ENCODE peak calls at places on chromosomes 4 and X, in six cellular contexts. D is CD4-positive, alpha-beta T cell; P is activated CD8-positive, alpha-beta T cell treated with anti-CD3 and anti-CD28 coated beads for 36 hours; J is left lobe of liver; S is activated CD8-positive, alpha-beta memory T cell treated with anti-CD3 and anti-CD28 coated beads, Interleukin-2, amount 10 ng/mL, durations not matched to agents 7 days and 5 days; W is right lobe of liver. Y is an unnamed sample.

GRCh38 chrX:9519546-9520210 is 54.8 kb downstream of the TBL1X start:
- ATAC-seq in D (no peak), W (no peak), P (no peak), S (no peak), J (no peak), Y (no peak)

GRCh38 chrX:101377542-101377941 is 8.4 kb downstream of the BTK start:
- ATAC-seq in S (no peak), D (no peak), P (no peak), J (no peak), W (no peak), Y (peak)

GRCh38 chr4:12881945-12882589 is 602.1 kb downstream of the RAB28 start:
- ATAC-seq in P (no peak), J (peak), W (peak), S (no peak), D (no peak), Y (no peak)

GRCh38 chr4:137711502-137711901 is 179.2 kb upstream of the PCDH18 start:
- ATAC-seq in D (no peak), W (no peak), S (no peak), P (no peak), J (no peak), Y (no peak)

GRCh38 chr4:144685916-144686315 is 40.0 kb downstream of the HHIP start:
- ATAC-seq in D (no peak), W (no peak), S (no peak), P (no peak), J (no peak), Y (no peak)

GRCh38 chr4:149292422-149293055 is 523.1 kb downstream of the IQCM start:
- ATAC-seq in J (no peak), W (no peak), D (no peak), S (no peak), P (no peak), Y (no peak)

GRCh38 chrX:72255445-72255844 is 16.6 kb upstream of the ERCC6L start:
- ATAC-seq in S (no peak), W (peak), D (no peak), P (no peak), J (peak), Y (no peak)

GRCh38 chr4:52837716-52838558 is 24.2 kb upstream of the RASL11B start:
- ATAC-seq in P (no peak), D (no peak), J (no peak), S (no peak), W (no peak), Y (peak)

GRCh38 chr4:153509724-153510123 is 43.6 kb downstream of the TMEM131L start:
- ATAC-seq in S (no peak), P (no peak), W (no peak), J (peak), D (no peak), Y (no peak)

GRCh38 chrX:78595901-78596502 is 63.1 kb downstream of the RTL3 start:
- ATAC-seq in W (no peak), P (no peak), S (peak), D (no peak), J (no peak), Y (no peak)

GRCh38 chrX:48531359-48531954 is 8.1 kb upstream of the TBC1D25 start:
- ATAC-seq in P (peak), W (no peak), D (no peak), J (no peak), S (peak), Y (peak)

GRCh38 chr4:109722357-109722756 is 7.5 kb downstream of the PLA2G12A start:
- ATAC-seq in P (no peak), S (no peak), W (no peak), J (no peak), D (no peak), Y (no peak)

GRCh38 chr4:819401-820229 is 6.3 kb downstream of the CPLX1 start:
- ATAC-seq in J (no peak), W (no peak), S (no peak), P (no peak), D (no peak), Y (no peak)

GRCh38 chr4:81491943-81492342 is 20.2 kb upstream of the RASGEF1B start:
- ATAC-seq in D (peak), S (peak), J (no peak), W (peak), P (peak), Y (peak)

GRCh38 chr4:147768113-147768512 is 36.2 kb downstream of the ARHGAP10 start:
- ATAC-seq in D (no peak), P (peak), S (no peak), W (no peak), J (no peak), Y (peak)

GRCh38 chrX:64394874-64395567 is at the start of gene MTMR8:
- ATAC-seq in J (peak), W (peak), D (peak), S (peak), P (peak), Y (peak)

GRCh38 chr4:165426331-165426730 is 47.5 kb downstream of the CPE start:
- ATAC-seq in P (peak), S (no peak), W (no peak), D (no peak), J (no peak), Y (no peak)

GRCh38 chr4:169293343-169294176 is 22.8 kb upstream of the SH3RF1 start:
- ATAC-seq in J (no peak), W (peak), D (no peak), S (no peak), P (no peak), Y (no peak)

GRCh38 chrX:16610121-16610565 is 39.8 kb upstream of the S100G start:
- ATAC-seq in J (no peak), S (no peak), D (no peak), W (no peak), P (no peak), Y (no peak)

GRCh38 chrX:45134303-45134702 is 66.4 kb downstream of the DIPK2B start:
- ATAC-seq in S (no peak), J (no peak), W (no peak), D (no peak), P (no peak), Y (no peak)

GRCh38 chrX:53073115-53073581 is 9.0 kb upstream of the TSPYL2 start:
- ATAC-seq in D (no peak), S (no peak), J (peak), P (peak), W (no peak), Y (no peak)

GRCh38 chrX:47197526-47197925 is 3.9 kb downstream of the UBA1 start:
- ATAC-seq in D (no peak), J (no peak), S (no peak), P (no peak), W (no peak), Y (no peak)

GRCh38 chrX:9370888-9371287 is 94.0 kb upstream of the TBL1X start:
- ATAC-seq in D (no peak), J (no peak), W (no peak), P (no peak), S (no peak), Y (peak)

GRCh38 chrX:133676344-133677122 is 261.2 kb upstream of the GPC4 start:
- ATAC-seq in D (no peak), P (no peak), J (no peak), S (no peak), W (no peak), Y (no peak)

GRCh38 chr4:4762909-4763814 is 96.3 kb upstream of the MSX1 start:
- ATAC-seq in W (no peak), S (peak), D (peak), P (peak), J (no peak), Y (peak)

GRCh38 chr4:41709844-41710481 is 38.6 kb downstream of the PHOX2B start:
- ATAC-seq in D (no peak), J (no peak), W (no peak), S (no peak), P (no peak), Y (no peak)

GRCh38 chr4:38046735-38047487 is 86.7 kb downstream of the PTTG2 start:
- ATAC-seq in D (no peak), J (no peak), P (no peak), W (no peak), S (no peak), Y (no peak)

GRCh38 chr4:147096667-147097604 is 151.3 kb upstream of the TTC29 start:
- ATAC-seq in J (peak), D (no peak), P (no peak), W (peak), S (no peak), Y (no peak)

GRCh38 chrX:112670290-112670689 is 9.4 kb downstream of the LHFPL1 start:
- ATAC-seq in D (no peak), S (no peak), J (no peak), W (no peak), P (no peak), Y (no peak)

GRCh38 chr4:136713140-136713539 is 819.2 kb downstream of the PCDH18 start:
- ATAC-seq in D (no peak), P (no peak), S (no peak), J (no peak), W (no peak), Y (no peak)

GRCh38 chr4:151668687-151669402 is 92.0 kb downstream of the GATB start:
- ATAC-seq in W (no peak), P (no peak), J (no peak), D (no peak), S (no peak), Y (peak)

GRCh38 chrX:136203438-136203837 is 47.8 kb downstream of the MAP7D3 start:
- ATAC-seq in W (no peak), D (peak), J (no peak), P (peak), S (no peak), Y (no peak)

GRCh38 chrX:8034058-8034457 is 106.8 kb upstream of the PNPLA4 start:
- ATAC-seq in D (no peak), S (no peak), P (no peak), W (no peak), J (no peak), Y (no peak)

Y was measured in esophagus mucosa.